ENCODE peak calls at places on chromosome X, in nine cellular contexts. S is HepG2; N is esophagus mucosa; D is foreskin keratinocyte; U is T-cell; Y is upper lobe of right lung; A is stimulated activated naive CD8-positive, alpha-beta T cell treated with anti-CD3 and anti-CD28 coated beads, Interleukin-15, Interleukin-2, amounts not matched to agents 100 U/mL and 50 U/mL, for 24 hours; C is left lobe of liver; W is naive thymus-derived CD4-positive, alpha-beta T cell. X is an unnamed sample.

GRCh38 chrX:67781132-67781531 is 237.3 kb downstream of the AR start:
- ATAC-seq in Y (peak; percentile 46), S (no peak), D (peak; percentile 14), C (peak; percentile 13), N (peak; percentile 10), W (no peak), U (no peak), A (no peak), X (no peak)

GRCh38 chrX:37746268-37746931 is 33.5 kb upstream of the CYBB start:
- ATAC-seq in Y (peak; percentile 87), S (no peak), W (peak; percentile 73), N (peak; percentile 48), U (no peak), C (no peak), A (peak; percentile 89), D (no peak), X (no peak)

GRCh38 chrX:65677954-65678469 is 10.6 kb downstream of the MSN start:
- ATAC-seq in Y (peak; percentile 64), N (peak; percentile 70), C (peak; percentile 14), D (peak; percentile 65), W (no peak), A (no peak), S (no peak), U (no peak), X (peak; percentile 84)

GRCh38 chrX:123854329-123854728 is 5.5 kb upstream of the XIAP start:
- ATAC-seq in W (no peak), U (no peak), D (peak; percentile 24), N (peak; percentile 34), S (no peak), A (peak; percentile 19), Y (no peak), C (no peak), X (peak; percentile 33)

GRCh38 chrX:55593756-55594257 is 29.4 kb upstream of the FOXR2 start:
- ATAC-seq in C (no peak), N (no peak), W (no peak), S (no peak), A (no peak), U (no peak), Y (no peak), D (no peak), X (peak; percentile 99)

GRCh38 chrX:31508338-31508737 is 436.5 kb upstream of the FTHL17 start:
- ATAC-seq in C (no peak), N (no peak), U (no peak), Y (no peak), D (no peak), W (no peak), S (peak; percentile 59), A (no peak), X (peak; percentile 97)

GRCh38 chrX:97616883-97617510 is 733.3 kb downstream of the RPA4 start:
- ATAC-seq in D (peak; percentile 100), C (no peak), W (peak; percentile 64), N (peak; percentile 94), A (peak; percentile 63), Y (peak; percentile 53), S (no peak), U (no peak), X (peak; percentile 98)

GRCh38 chrX:39162322-39162721 is 361.1 kb downstream of the MID1IP1 start:
- ATAC-seq in U (peak; percentile 74), D (peak; percentile 44), C (no peak), A (peak; percentile 64), Y (peak; percentile 75), N (peak; percentile 35), W (peak; percentile 83), S (no peak), X (no peak)

GRCh38 chrX:39577976-39578962 is 519.5 kb downstream of the BCOR start:
- ATAC-seq in U (peak; percentile 54), W (peak; percentile 67), C (no peak), A (peak; percentile 93), D (no peak), S (no peak), N (no peak), Y (no peak), X (no peak)

GRCh38 chrX:118570209-118570608 is 74.6 kb downstream of the DOCK11 start:
- ATAC-seq in W (no peak), C (no peak), D (no peak), A (no peak), N (no peak), U (no peak), Y (no peak), S (no peak), X (no peak)

GRCh38 chrX:97189668-97190067 is 306.0 kb downstream of the RPA4 start:
- ATAC-seq in D (no peak), W (no peak), Y (peak; percentile 86), A (no peak), S (no peak), C (no peak), N (no peak), U (no peak), X (no peak)

GRCh38 chrX:134537179-134537945 is 77.4 kb downstream of the HPRT1 start:
- ATAC-seq in U (no peak), D (no peak), Y (no peak), W (no peak), C (no peak), S (peak; percentile 48), N (no peak), A (no peak), X (peak; percentile 33)

GRCh38 chrX:154516655-154517100 is 646 bp upstream of the FAM3A start:
- ATAC-seq in A (no peak), D (peak; percentile 2), C (no peak), N (peak; percentile 2), Y (peak; percentile 5), S (peak; percentile 10), W (peak; percentile 14), U (peak; percentile 6), X (peak; percentile 17)

GRCh38 chrX:119758682-119759332 is 419 bp downstream of the SOWAHD start:
- ATAC-seq in A (no peak), N (peak; percentile 48), C (peak; percentile 74), U (peak; percentile 56), S (peak; percentile 71), W (peak; percentile 61), Y (peak; percentile 65), D (peak; percentile 69), X (peak; percentile 71)

GRCh38 chrX:150542846-150543229 is 25.6 kb upstream of the MTM1 start:
- ATAC-seq in S (no peak), A (no peak), N (no peak), U (no peak), D (no peak), W (no peak), C (no peak), Y (no peak), X (no peak)

GRCh38 chrX:111129949-111130348 is 34.0 kb downstream of the PAK3 start:
- ATAC-seq in U (no peak), N (no peak), A (no peak), W (no peak), S (no peak), C (no peak), D (no peak), Y (no peak), X (no peak)

GRCh38 chrX:119828446-119828845 is 24.3 kb downstream of the UPF3B start:
- ATAC-seq in W (no peak), D (no peak), Y (no peak), S (no peak), U (no peak), A (no peak), N (no peak), C (no peak), X (no peak)

GRCh38 chrX:15718283-15718970 is 19.6 kb upstream of the CA5B start:
- ATAC-seq in S (no peak), U (no peak), W (no peak), A (no peak), Y (no peak), D (no peak), N (no peak), C (no peak), X (no peak)

GRCh38 chrX:41922125-41922521 is 1.2 kb downstream of the CASK start:
- ATAC-seq in A (peak; percentile 50), C (no peak), Y (no peak), D (peak; percentile 44), W (no peak), N (no peak), S (peak; percentile 39), U (no peak), X (peak; percentile 65)

GRCh38 chrX:129980540-129981206 is 1.8 kb upstream of the BCORL1 start:
- ATAC-seq in N (peak; percentile 11), W (no peak), Y (peak; percentile 42), C (peak; percentile 72), U (no peak), S (peak; percentile 55), D (no peak), A (no peak), X (peak; percentile 11)

GRCh38 chrX:65681810-65682209 is 14.4 kb downstream of the MSN start:
- ATAC-seq in U (no peak), A (no peak), Y (peak; percentile 49), D (no peak), C (no peak), W (no peak), N (no peak), S (no peak), X (no peak)

GRCh38 chrX:110021180-110022022 is 18.5 kb downstream of the TMEM164 start:
- ATAC-seq in A (no peak), D (no peak), S (no peak), N (no peak), Y (peak; percentile 52), C (no peak), U (no peak), W (no peak), X (peak; percentile 32)

GRCh38 chrX:71195959-71196727 is 26.9 kb upstream of the GJB1 start:
- ATAC-seq in N (no peak), S (peak; percentile 82), Y (no peak), A (peak; percentile 71), W (peak; percentile 63), D (no peak), U (peak; percentile 72), C (no peak), X (no peak)

GRCh38 chrX:46408553-46409407 is 136.4 kb downstream of the ZNF674 start:
- ATAC-seq in U (no peak), C (peak; percentile 81), S (no peak), Y (peak; percentile 58), N (peak; percentile 31), A (no peak), D (no peak), W (peak; percentile 54), X (peak; percentile 88)

GRCh38 chrX:50495616-50496015 is 25.0 kb upstream of the DGKK start:
- ATAC-seq in D (no peak), A (no peak), N (no peak), W (no peak), S (no peak), U (no peak), Y (no peak), C (no peak), X (no peak)

X was measured in SK-N-SH treated with all-trans-retinoic acid at 6 μM for 48 hours.